ENCODE peak calls at places on chromosomes 6 and 20, in nine cellular contexts. T, H, B, S, Q, P, D, G and U are unnamed samples.

GRCh38 chr6:7917729-7918128 is 7.1 kb upstream of the TXNDC5 start:
- DNase-seq in G (no peak), Q (no peak), S (no peak), B (no peak), H (no peak), T (no peak), P (no peak), D (no peak), U (no peak)

GRCh38 chr20:37714973-37715657 is 21.3 kb downstream of the CTNNBL1 start:
- DNase-seq in G (no peak), T (no peak), P (no peak), D (no peak), H (no peak), S (no peak), B (no peak), Q (no peak), U (no peak)

GRCh38 chr20:47764154-47764734 is 21.0 kb downstream of the SULF2 start:
- DNase-seq in G (no peak), H (no peak), S (no peak), D (no peak), Q (no peak), B (no peak), T (no peak), P (no peak), U (no peak)

GRCh38 chr6:96547654-96548053 is 15.3 kb upstream of the FHL5 start:
- DNase-seq in P (no peak), B (no peak), G (no peak), S (no peak), Q (no peak), H (no peak), T (no peak), D (no peak), U (no peak)

GRCh38 chr6:111692327-111693164 is 86.9 kb upstream of the TRAF3IP2 start:
- DNase-seq in D (no peak), G (no peak), Q (peak), P (peak), S (no peak), B (peak), H (no peak), T (no peak), U (no peak)

GRCh38 chr20:47360489-47361267 is 4.2 kb upstream of the ZMYND8 start:
- DNase-seq in P (peak), T (no peak), D (no peak), G (peak), Q (peak), B (peak), S (peak), H (no peak), U (no peak)

GRCh38 chr20:47276856-47277541 is 79.5 kb downstream of the ZMYND8 start:
- DNase-seq in T (no peak), B (peak), D (no peak), Q (no peak), G (no peak), S (no peak), P (peak), H (no peak), U (no peak)

GRCh38 chr6:170150590-170150945 is 140.3 kb downstream of the DLL1 start:
- DNase-seq in Q (no peak), G (no peak), B (no peak), D (no peak), S (no peak), T (no peak), P (no peak), H (no peak), U (no peak)

GRCh38 chr20:62246872-62247652 is 8.7 kb downstream of the OSBPL2 start:
- DNase-seq in P (no peak), S (no peak), D (no peak), G (no peak), T (no peak), Q (no peak), H (no peak), B (no peak), U (no peak)

GRCh38 chr6:139311826-139312225 is 20.0 kb upstream of the TXLNB start:
- DNase-seq in B (no peak), H (no peak), T (no peak), P (no peak), Q (no peak), D (no peak), G (no peak), S (no peak), U (no peak)

GRCh38 chr6:142313284-142313683 is 11.5 kb downstream of the ADGRG6 start:
- DNase-seq in B (no peak), D (no peak), G (no peak), T (no peak), S (no peak), Q (no peak), P (no peak), H (no peak), U (no peak)

GRCh38 chr20:23877524-23877923 is 2.0 kb downstream of the CST5 start:
- DNase-seq in H (no peak), Q (no peak), S (no peak), B (no peak), P (no peak), D (no peak), G (no peak), T (no peak), U (no peak)

GRCh38 chr6:141264101-141264500 is 868.6 kb upstream of the GJE1 start:
- DNase-seq in B (no peak), S (no peak), P (no peak), Q (no peak), D (no peak), H (no peak), T (no peak), G (no peak), U (no peak)

GRCh38 chr6:113630365-113630737 is 226.8 kb upstream of the MARCKS start:
- DNase-seq in H (no peak), G (no peak), B (no peak), P (no peak), S (no peak), T (no peak), D (no peak), Q (no peak), U (no peak)